ENCODE peak calls at places on chromosomes 4 and X, in ten cellular contexts. One of them, this sample, is unnamed.
A peak's percentile ranks its signal among the peaks of the same experiment; 100 is the strongest.

GRCh38 chrX:111869639-111870034 is 6.3 kb upstream of the TRPC5OS start:
- DNase-seq in endothelial cell: peak; percentile 37
- DNase-seq in germinal center: peak; percentile 4
- DNase-seq in LHCN-M2: no peak
- DNase-seq in ureter: peak; percentile 47
- DNase-seq in SJSA1: no peak
- DNase-seq in A172: peak; percentile 1
- DNase-seq in HTR-8/SVneo: peak; percentile 0
- DNase-seq in NCI-H1694 treated with DMSO at 0.1 percent for 48 hours: peak; percentile 59
- DNase-seq in foreskin fibroblast: no peak
- DNase-seq in this sample: peak; percentile 31

GRCh38 chrX:74656079-74656745 is 41.8 kb upstream of the RLIM start:
- DNase-seq in endothelial cell: peak; percentile 2
- DNase-seq in germinal center: no peak
- DNase-seq in LHCN-M2: peak; percentile 66
- DNase-seq in ureter: no peak
- DNase-seq in SJSA1: no peak
- DNase-seq in A172: peak; percentile 50
- DNase-seq in HTR-8/SVneo: peak; percentile 61
- DNase-seq in NCI-H1694 treated with DMSO at 0.1 percent for 48 hours: no peak
- DNase-seq in foreskin fibroblast: no peak
- DNase-seq in this sample: no peak

GRCh38 chr4:148006025-148006424 is 274.1 kb downstream of the ARHGAP10 start:
- DNase-seq in endothelial cell: no peak
- DNase-seq in germinal center: no peak
- DNase-seq in LHCN-M2: no peak
- DNase-seq in ureter: no peak
- DNase-seq in SJSA1: no peak
- DNase-seq in A172: no peak
- DNase-seq in HTR-8/SVneo: no peak
- DNase-seq in NCI-H1694 treated with DMSO at 0.1 percent for 48 hours: no peak
- DNase-seq in foreskin fibroblast: no peak
- DNase-seq in this sample: no peak

GRCh38 chr4:150098214-150098613 is 20.0 kb downstream of the DCLK2 start:
- DNase-seq in endothelial cell: no peak
- DNase-seq in germinal center: no peak
- DNase-seq in LHCN-M2: peak; percentile 84
- DNase-seq in ureter: no peak
- DNase-seq in SJSA1: no peak
- DNase-seq in A172: no peak
- DNase-seq in HTR-8/SVneo: no peak
- DNase-seq in NCI-H1694 treated with DMSO at 0.1 percent for 48 hours: no peak
- DNase-seq in foreskin fibroblast: peak; percentile 28
- DNase-seq in this sample: no peak

GRCh38 chrX:134929813-134930212 is 61.0 kb upstream of the SMIM10 start:
- DNase-seq in endothelial cell: no peak
- DNase-seq in germinal center: no peak
- DNase-seq in LHCN-M2: peak; percentile 53
- DNase-seq in ureter: no peak
- DNase-seq in SJSA1: no peak
- DNase-seq in A172: no peak
- DNase-seq in HTR-8/SVneo: no peak
- DNase-seq in NCI-H1694 treated with DMSO at 0.1 percent for 48 hours: no peak
- DNase-seq in foreskin fibroblast: no peak
- DNase-seq in this sample: peak; percentile 17

GRCh38 chr4:48792348-48793006 is 12.4 kb upstream of the FRYL start:
- DNase-seq in endothelial cell: no peak
- DNase-seq in germinal center: no peak
- DNase-seq in LHCN-M2: no peak
- DNase-seq in ureter: no peak
- DNase-seq in SJSA1: no peak
- DNase-seq in A172: no peak
- DNase-seq in HTR-8/SVneo: no peak
- DNase-seq in NCI-H1694 treated with DMSO at 0.1 percent for 48 hours: no peak
- DNase-seq in foreskin fibroblast: no peak
- DNase-seq in this sample: no peak

GRCh38 chr4:5785806-5786680 is 75.0 kb downstream of the EVC start:
- DNase-seq in endothelial cell: no peak
- DNase-seq in germinal center: no peak
- DNase-seq in LHCN-M2: peak; percentile 73
- DNase-seq in ureter: peak; percentile 26
- DNase-seq in SJSA1: no peak
- DNase-seq in A172: peak; percentile 22
- DNase-seq in HTR-8/SVneo: no peak
- DNase-seq in NCI-H1694 treated with DMSO at 0.1 percent for 48 hours: no peak
- DNase-seq in foreskin fibroblast: peak; percentile 76
- DNase-seq in this sample: no peak

GRCh38 chrX:36898301-36898700 is 109.9 kb upstream of the FAM47C start:
- DNase-seq in endothelial cell: no peak
- DNase-seq in germinal center: no peak
- DNase-seq in LHCN-M2: peak; percentile 5
- DNase-seq in ureter: no peak
- DNase-seq in SJSA1: no peak
- DNase-seq in A172: peak; percentile 4
- DNase-seq in HTR-8/SVneo: peak; percentile 0
- DNase-seq in NCI-H1694 treated with DMSO at 0.1 percent for 48 hours: peak; percentile 1
- DNase-seq in foreskin fibroblast: no peak
- DNase-seq in this sample: peak; percentile 6

GRCh38 chrX:136214551-136214950 is 36.6 kb downstream of the MAP7D3 start:
- DNase-seq in endothelial cell: no peak
- DNase-seq in germinal center: no peak
- DNase-seq in LHCN-M2: peak; percentile 86
- DNase-seq in ureter: no peak
- DNase-seq in SJSA1: peak; percentile 96
- DNase-seq in A172: peak; percentile 71
- DNase-seq in HTR-8/SVneo: peak; percentile 37
- DNase-seq in NCI-H1694 treated with DMSO at 0.1 percent for 48 hours: no peak
- DNase-seq in foreskin fibroblast: peak; percentile 64
- DNase-seq in this sample: no peak

GRCh38 chrX:7603387-7603786 is 239.6 kb upstream of the VCX start:
- DNase-seq in endothelial cell: no peak
- DNase-seq in germinal center: no peak
- DNase-seq in LHCN-M2: no peak
- DNase-seq in ureter: no peak
- DNase-seq in SJSA1: no peak
- DNase-seq in A172: no peak
- DNase-seq in HTR-8/SVneo: no peak
- DNase-seq in NCI-H1694 treated with DMSO at 0.1 percent for 48 hours: no peak
- DNase-seq in foreskin fibroblast: peak; percentile 9
- DNase-seq in this sample: no peak

GRCh38 chrX:118724775-118725174 is 2.6 kb upstream of the IL13RA1 start:
- DNase-seq in endothelial cell: no peak
- DNase-seq in germinal center: no peak
- DNase-seq in LHCN-M2: no peak
- DNase-seq in ureter: no peak
- DNase-seq in SJSA1: no peak
- DNase-seq in A172: no peak
- DNase-seq in HTR-8/SVneo: no peak
- DNase-seq in NCI-H1694 treated with DMSO at 0.1 percent for 48 hours: no peak
- DNase-seq in foreskin fibroblast: no peak
- DNase-seq in this sample: no peak

GRCh38 chrX:154603438-154604430 is 15.3 kb downstream of the CTAG1B start:
- DNase-seq in endothelial cell: no peak
- DNase-seq in germinal center: no peak
- DNase-seq in LHCN-M2: peak; percentile 90
- DNase-seq in ureter: no peak
- DNase-seq in SJSA1: no peak
- DNase-seq in A172: peak; percentile 96
- DNase-seq in HTR-8/SVneo: peak; percentile 59
- DNase-seq in NCI-H1694 treated with DMSO at 0.1 percent for 48 hours: no peak
- DNase-seq in foreskin fibroblast: peak; percentile 53
- DNase-seq in this sample: no peak

GRCh38 chr4:40626183-40626990 is 3.3 kb downstream of the RBM47 start:
- DNase-seq in endothelial cell: no peak
- DNase-seq in germinal center: no peak
- DNase-seq in LHCN-M2: no peak
- DNase-seq in ureter: no peak
- DNase-seq in SJSA1: no peak
- DNase-seq in A172: no peak
- DNase-seq in HTR-8/SVneo: no peak
- DNase-seq in NCI-H1694 treated with DMSO at 0.1 percent for 48 hours: no peak
- DNase-seq in foreskin fibroblast: no peak
- DNase-seq in this sample: no peak

GRCh38 chr4:44927361-44928061 is 201.2 kb upstream of the GNPDA2 start:
- DNase-seq in endothelial cell: no peak
- DNase-seq in germinal center: no peak
- DNase-seq in LHCN-M2: peak; percentile 1
- DNase-seq in ureter: no peak
- DNase-seq in SJSA1: no peak
- DNase-seq in A172: peak; percentile 34
- DNase-seq in HTR-8/SVneo: peak; percentile 2
- DNase-seq in NCI-H1694 treated with DMSO at 0.1 percent for 48 hours: peak; percentile 50
- DNase-seq in foreskin fibroblast: no peak
- DNase-seq in this sample: peak; percentile 1

GRCh38 chrX:672931-673330 is 42.3 kb downstream of the SHOX start:
- DNase-seq in endothelial cell: no peak
- DNase-seq in germinal center: no peak
- DNase-seq in LHCN-M2: no peak
- DNase-seq in ureter: no peak
- DNase-seq in SJSA1: no peak
- DNase-seq in A172: peak; percentile 92
- DNase-seq in HTR-8/SVneo: peak; percentile 57
- DNase-seq in NCI-H1694 treated with DMSO at 0.1 percent for 48 hours: no peak
- DNase-seq in foreskin fibroblast: no peak
- DNase-seq in this sample: no peak

GRCh38 chr4:159169414-159169813 is 66.5 kb downstream of the RAPGEF2 start:
- DNase-seq in endothelial cell: no peak
- DNase-seq in germinal center: no peak
- DNase-seq in LHCN-M2: no peak
- DNase-seq in ureter: no peak
- DNase-seq in SJSA1: no peak
- DNase-seq in A172: no peak
- DNase-seq in HTR-8/SVneo: no peak
- DNase-seq in NCI-H1694 treated with DMSO at 0.1 percent for 48 hours: no peak
- DNase-seq in foreskin fibroblast: no peak
- DNase-seq in this sample: no peak

GRCh38 chrX:38513087-38513742 is 48.1 kb upstream of the TSPAN7 start:
- DNase-seq in endothelial cell: no peak
- DNase-seq in germinal center: no peak
- DNase-seq in LHCN-M2: peak; percentile 30
- DNase-seq in ureter: no peak
- DNase-seq in SJSA1: no peak
- DNase-seq in A172: peak; percentile 49
- DNase-seq in HTR-8/SVneo: no peak
- DNase-seq in NCI-H1694 treated with DMSO at 0.1 percent for 48 hours: peak; percentile 85
- DNase-seq in foreskin fibroblast: no peak
- DNase-seq in this sample: no peak

GRCh38 chr4:110798682-110799081 is 175.8 kb upstream of the PITX2 start:
- DNase-seq in endothelial cell: no peak
- DNase-seq in germinal center: no peak
- DNase-seq in LHCN-M2: no peak
- DNase-seq in ureter: no peak
- DNase-seq in SJSA1: no peak
- DNase-seq in A172: no peak
- DNase-seq in HTR-8/SVneo: no peak
- DNase-seq in NCI-H1694 treated with DMSO at 0.1 percent for 48 hours: no peak
- DNase-seq in foreskin fibroblast: peak; percentile 18
- DNase-seq in this sample: no peak

GRCh38 chrX:41384041-41384705 is 50.2 kb downstream of the DDX3X start:
- DNase-seq in endothelial cell: no peak
- DNase-seq in germinal center: no peak
- DNase-seq in LHCN-M2: peak; percentile 58
- DNase-seq in ureter: peak; percentile 74
- DNase-seq in SJSA1: peak; percentile 69
- DNase-seq in A172: peak; percentile 84
- DNase-seq in HTR-8/SVneo: peak; percentile 63
- DNase-seq in NCI-H1694 treated with DMSO at 0.1 percent for 48 hours: no peak
- DNase-seq in foreskin fibroblast: peak; percentile 67
- DNase-seq in this sample: peak; percentile 40

GRCh38 chrX:130224810-130225209 is 43.9 kb downstream of the ZNF280C start:
- DNase-seq in endothelial cell: no peak
- DNase-seq in germinal center: no peak
- DNase-seq in LHCN-M2: no peak
- DNase-seq in ureter: no peak
- DNase-seq in SJSA1: no peak
- DNase-seq in A172: no peak
- DNase-seq in HTR-8/SVneo: no peak
- DNase-seq in NCI-H1694 treated with DMSO at 0.1 percent for 48 hours: no peak
- DNase-seq in foreskin fibroblast: no peak
- DNase-seq in this sample: no peak

GRCh38 chr4:27048350-27049100 is 187.9 kb downstream of the STIM2 start:
- DNase-seq in endothelial cell: no peak
- DNase-seq in germinal center: peak; percentile 48
- DNase-seq in LHCN-M2: peak; percentile 28
- DNase-seq in ureter: peak; percentile 13
- DNase-seq in SJSA1: no peak
- DNase-seq in A172: peak; percentile 13
- DNase-seq in HTR-8/SVneo: peak; percentile 54
- DNase-seq in NCI-H1694 treated with DMSO at 0.1 percent for 48 hours: peak; percentile 52
- DNase-seq in foreskin fibroblast: no peak
- DNase-seq in this sample: peak; percentile 15

GRCh38 chr4:157014621-157015591 is 43.3 kb upstream of the PDGFC start:
- DNase-seq in endothelial cell: no peak
- DNase-seq in germinal center: no peak
- DNase-seq in LHCN-M2: peak; percentile 92
- DNase-seq in ureter: no peak
- DNase-seq in SJSA1: peak; percentile 57
- DNase-seq in A172: peak; percentile 77
- DNase-seq in HTR-8/SVneo: peak; percentile 44
- DNase-seq in NCI-H1694 treated with DMSO at 0.1 percent for 48 hours: no peak
- DNase-seq in foreskin fibroblast: peak; percentile 81
- DNase-seq in this sample: no peak

GRCh38 chr4:7460591-7460990 is 25.9 kb upstream of the PSAPL1 start:
- DNase-seq in endothelial cell: no peak
- DNase-seq in germinal center: no peak
- DNase-seq in LHCN-M2: peak; percentile 28
- DNase-seq in ureter: no peak
- DNase-seq in SJSA1: no peak
- DNase-seq in A172: no peak
- DNase-seq in HTR-8/SVneo: no peak
- DNase-seq in NCI-H1694 treated with DMSO at 0.1 percent for 48 hours: no peak
- DNase-seq in foreskin fibroblast: no peak
- DNase-seq in this sample: no peak

GRCh38 chr4:84920591-84920990 is 45.9 kb downstream of the WDFY3 start:
- DNase-seq in endothelial cell: no peak
- DNase-seq in germinal center: no peak
- DNase-seq in LHCN-M2: peak; percentile 84
- DNase-seq in ureter: no peak
- DNase-seq in SJSA1: no peak
- DNase-seq in A172: peak; percentile 62
- DNase-seq in HTR-8/SVneo: peak; percentile 26
- DNase-seq in NCI-H1694 treated with DMSO at 0.1 percent for 48 hours: no peak
- DNase-seq in foreskin fibroblast: peak; percentile 51
- DNase-seq in this sample: no peak

GRCh38 chr4:22780797-22781196 is 88.1 kb downstream of the GBA3 start:
- DNase-seq in endothelial cell: no peak
- DNase-seq in germinal center: no peak
- DNase-seq in LHCN-M2: no peak
- DNase-seq in ureter: no peak
- DNase-seq in SJSA1: no peak
- DNase-seq in A172: no peak
- DNase-seq in HTR-8/SVneo: no peak
- DNase-seq in NCI-H1694 treated with DMSO at 0.1 percent for 48 hours: no peak
- DNase-seq in foreskin fibroblast: no peak
- DNase-seq in this sample: no peak

GRCh38 chrX:1451676-1452496 is 823 bp downstream of the ASMTL start:
- DNase-seq in endothelial cell: peak; percentile 30
- DNase-seq in germinal center: no peak
- DNase-seq in LHCN-M2: no peak
- DNase-seq in ureter: peak; percentile 60
- DNase-seq in SJSA1: peak; percentile 43
- DNase-seq in A172: no peak
- DNase-seq in HTR-8/SVneo: no peak
- DNase-seq in NCI-H1694 treated with DMSO at 0.1 percent for 48 hours: no peak
- DNase-seq in foreskin fibroblast: no peak
- DNase-seq in this sample: no peak

GRCh38 chrX:126770179-126770578 is 49.4 kb upstream of the PRR32 start:
- DNase-seq in endothelial cell: peak; percentile 17
- DNase-seq in germinal center: no peak
- DNase-seq in LHCN-M2: no peak
- DNase-seq in ureter: no peak
- DNase-seq in SJSA1: no peak
- DNase-seq in A172: no peak
- DNase-seq in HTR-8/SVneo: no peak
- DNase-seq in NCI-H1694 treated with DMSO at 0.1 percent for 48 hours: peak; percentile 57
- DNase-seq in foreskin fibroblast: no peak
- DNase-seq in this sample: peak; percentile 0

This sample was measured in erythroblast.